ENCODE peak calls at places on chromosomes 4 and X, in four cellular contexts. D, H, Z and A are unnamed samples.

GRCh38 chr4:74942918-74943253 is 10.0 kb downstream of the PARM1 start:
- DNase-seq in Z (no peak), D (no peak), H (no peak), A (no peak)

GRCh38 chrX:3221643-3222042 is 124.8 kb downstream of the MXRA5 start:
- DNase-seq in H (no peak), D (no peak), Z (no peak), A (no peak)

GRCh38 chr4:108359130-108359709 is 190.5 kb upstream of the LEF1 start:
- DNase-seq in D (no peak), Z (no peak), H (no peak), A (no peak)

GRCh38 chrX:133384454-133384853 is 30.8 kb downstream of the GPC4 start:
- DNase-seq in D (no peak), Z (no peak), H (no peak), A (no peak)

GRCh38 chr4:52110171-52110570 is 59.1 kb downstream of the SPATA18 start:
- DNase-seq in Z (no peak), D (no peak), H (no peak), A (no peak)

GRCh38 chr4:39227906-39228305 is 45.6 kb downstream of the WDR19 start:
- DNase-seq in D (no peak), Z (no peak), H (no peak), A (no peak)

GRCh38 chrX:103918050-103918449 is 44.4 kb upstream of the TMSB15B start:
- DNase-seq in Z (no peak), D (peak), H (peak), A (no peak)

GRCh38 chr4:73620115-73620792 is at the start of gene RASSF6:
- DNase-seq in Z (no peak), D (peak), H (peak), A (peak)

GRCh38 chr4:25457053-25457715 is 80.1 kb downstream of the ANAPC4 start:
- DNase-seq in D (no peak), H (no peak), Z (peak), A (no peak)

GRCh38 chr4:177573487-177573886 is 131.2 kb upstream of the AGA start:
- DNase-seq in Z (peak), H (no peak), D (no peak), A (peak)

GRCh38 chrX:138897621-138898492 is 186.3 kb upstream of the FGF13 start:
- DNase-seq in Z (no peak), H (no peak), D (no peak), A (no peak)

DNA sequence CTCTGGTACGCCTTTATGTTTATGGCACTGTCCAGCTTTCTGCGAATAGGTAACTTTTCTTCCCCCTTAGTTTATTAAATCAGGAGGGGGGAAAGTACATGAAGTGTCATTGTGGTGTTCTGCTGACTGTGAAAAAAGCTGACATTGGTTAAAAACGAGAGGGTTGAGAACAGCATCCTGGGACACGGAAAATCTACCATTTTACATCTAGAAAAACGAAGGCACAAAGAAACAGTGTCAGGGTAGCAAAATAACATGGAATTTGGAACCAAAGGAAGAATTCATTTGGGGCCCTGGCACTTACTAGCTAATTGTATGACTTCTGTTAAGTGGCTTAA is 1.2 kb upstream of the AMOT start:
- DNase-seq in D (no peak), H (no peak), Z (no peak), A (no peak)
- H3K4me3 ChIP-seq in D (peak), H (peak), Z (peak), A (peak)

DNA sequence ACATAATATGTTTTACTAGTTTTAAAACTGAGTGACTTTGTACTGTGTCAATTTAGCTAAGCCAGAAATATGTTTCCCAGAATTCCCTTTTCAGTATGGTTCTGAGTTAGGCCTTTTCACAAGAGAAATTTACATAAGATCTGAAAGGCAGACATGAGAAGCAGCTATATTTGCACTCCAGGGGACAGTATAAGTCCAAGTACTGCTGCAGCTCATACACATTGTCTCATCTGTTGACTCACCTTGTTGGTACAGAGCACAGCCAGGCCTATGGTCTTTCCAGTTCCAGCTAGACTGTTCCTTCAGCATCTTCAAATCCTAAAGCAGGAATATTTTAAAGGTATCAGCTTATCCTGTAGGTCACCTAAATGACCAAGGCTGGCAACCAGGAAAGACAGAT is 53.5 kb downstream of the BMP3 start:
- DNase-seq in Z (no peak), H (no peak), D (no peak), A (peak)
- TF ChIP-seq CTCF in Z (peak), H (no peak), D (no peak), A (peak)

GRCh38 chr4:140047781-140048180 is 106.2 kb downstream of the MAML3 start:
- DNase-seq in H (no peak), Z (no peak), D (peak), A (no peak)

GRCh38 chr4:140048419-140049022 is 105.5 kb downstream of the MAML3 start:
- DNase-seq in Z (no peak), D (no peak), H (no peak), A (no peak)

GRCh38 chr4:140047017-140047640 is 106.9 kb downstream of the MAML3 start:
- DNase-seq in H (peak), Z (no peak), D (peak), A (no peak)

GRCh38 chr4:140049924-140050681 is 103.9 kb downstream of the MAML3 start:
- DNase-seq in Z (no peak), H (no peak), D (peak), A (no peak)

DNA sequence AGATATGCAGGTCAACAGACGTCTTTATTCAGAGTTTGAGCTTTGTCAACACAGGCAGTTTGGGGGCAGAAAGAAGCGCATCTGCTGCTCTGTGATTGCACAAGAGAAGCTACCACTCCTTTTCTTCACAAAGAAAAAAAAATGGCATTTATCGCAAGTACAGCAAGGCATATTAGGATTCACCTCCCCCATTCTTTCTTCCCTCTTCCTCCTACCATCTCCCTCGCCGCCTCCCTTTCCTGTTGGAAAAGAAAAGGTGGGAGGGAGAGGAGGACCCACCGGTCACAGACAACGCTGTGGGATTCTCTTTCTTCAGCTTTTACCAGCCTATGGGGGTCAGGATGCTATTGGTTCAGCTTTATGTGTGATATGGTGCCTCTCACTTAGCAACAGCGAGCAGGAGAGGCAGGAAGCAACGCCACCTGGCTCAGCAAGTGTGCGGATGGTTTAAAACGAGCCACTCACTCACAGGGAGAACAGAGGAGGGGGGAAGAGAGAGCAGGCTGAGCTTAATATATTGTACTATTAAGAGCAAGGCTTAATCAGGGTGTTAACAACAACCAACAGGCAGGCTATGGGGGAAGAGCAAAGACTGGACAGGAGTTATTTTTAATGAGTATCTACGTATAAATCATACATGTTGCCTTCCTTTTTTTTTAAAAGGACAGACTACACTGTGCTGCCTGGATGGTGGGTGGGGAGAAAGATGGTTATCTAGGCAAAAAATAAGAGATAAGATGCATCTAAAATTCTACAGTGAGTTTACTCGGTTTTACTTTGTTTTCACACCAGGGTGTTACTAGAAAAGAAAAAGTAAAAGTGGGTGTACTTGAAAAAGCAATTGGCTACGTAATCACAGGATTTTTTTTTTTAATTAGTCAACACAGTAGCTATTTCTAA is 104.7 kb downstream of the MAML3 start:
- DNase-seq in H (peak), Z (peak), D (peak), A (no peak)
- H3K4me3 ChIP-seq in H (peak), Z (peak), D (peak), A (peak)

GRCh38 chrX:38656350-38656915 is 95.1 kb downstream of the TSPAN7 start:
- DNase-seq in H (no peak), Z (no peak), D (no peak), A (no peak)

GRCh38 chrX:38657562-38657961 is 96.2 kb downstream of the TSPAN7 start:
- DNase-seq in H (no peak), Z (no peak), D (no peak), A (no peak)

GRCh38 chrX:38651625-38652601 is 90.6 kb downstream of the TSPAN7 start:
- DNase-seq in Z (no peak), D (no peak), H (no peak), A (no peak)

GRCh38 chrX:38652934-38653442 is 91.6 kb downstream of the TSPAN7 start:
- DNase-seq in Z (no peak), H (no peak), D (no peak), A (no peak)

DNA sequence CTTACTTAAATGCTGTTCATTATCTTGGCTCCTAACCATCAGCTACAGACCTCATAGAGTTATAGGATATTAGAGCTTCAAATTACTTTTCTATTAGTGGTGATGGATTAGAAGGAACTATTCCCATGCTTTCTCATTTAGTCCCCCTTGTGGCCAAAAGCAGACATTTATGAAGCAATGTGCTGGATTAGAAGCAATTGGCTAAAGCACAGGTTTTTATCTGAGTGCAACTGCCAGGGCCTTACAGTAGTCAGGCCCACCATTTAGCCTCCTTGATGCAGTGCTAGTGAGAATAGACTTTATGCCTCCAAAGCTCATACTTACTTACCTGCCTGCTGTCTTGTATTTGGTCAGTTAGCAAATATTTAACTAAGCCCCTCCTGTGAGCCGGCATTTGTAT is 93.0 kb downstream of the TSPAN7 start:
- DNase-seq in D (peak), H (no peak), Z (no peak), A (no peak)
- TF ChIP-seq CTCF in D (peak), H (peak), Z (peak), A (peak)

GRCh38 chr4:945274-946102 is 13.2 kb downstream of the TMEM175 start:
- DNase-seq in Z (no peak), H (no peak), D (no peak), A (no peak)
- H3K4me3 ChIP-seq in Z (no peak), H (no peak), D (no peak), A (no peak)

DNA sequence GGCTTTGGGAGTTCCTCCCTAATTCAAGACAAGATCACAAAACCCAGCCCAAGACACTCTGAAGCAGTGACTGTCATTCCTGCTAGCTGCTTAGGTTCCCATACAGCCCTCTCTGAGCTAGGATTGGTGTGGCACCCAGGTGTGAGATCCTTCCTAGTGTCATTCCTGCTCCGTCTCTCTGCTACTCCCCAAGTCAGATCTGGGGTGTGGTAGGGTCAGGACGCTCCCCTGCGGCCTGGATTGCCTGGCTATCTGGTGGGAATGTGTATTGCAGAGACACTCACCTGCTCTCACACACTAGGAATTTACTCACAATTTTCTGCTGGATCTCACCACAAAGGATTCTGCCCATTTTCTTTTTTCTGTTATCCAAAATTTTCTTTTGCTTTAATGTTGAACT is 560.8 kb upstream of the ATOH1 start:
- DNase-seq in D (peak), H (no peak), Z (no peak), A (no peak)
- TF ChIP-seq CTCF in D (no peak), H (no peak), Z (no peak), A (no peak)

GRCh38 chr4:795726-796119 is 30.2 kb downstream of the CPLX1 start:
- DNase-seq in H (no peak), D (no peak), Z (no peak), A (no peak)
- H3K4me3 ChIP-seq in H (no peak), D (peak), Z (no peak), A (no peak)

GRCh38 chr4:129614581-129614980 is 518.6 kb downstream of the C4orf33 start:
- DNase-seq in H (no peak), D (no peak), Z (no peak), A (no peak)
- TF ChIP-seq CTCF in H (no peak), D (no peak), Z (no peak), A (no peak)

DNA sequence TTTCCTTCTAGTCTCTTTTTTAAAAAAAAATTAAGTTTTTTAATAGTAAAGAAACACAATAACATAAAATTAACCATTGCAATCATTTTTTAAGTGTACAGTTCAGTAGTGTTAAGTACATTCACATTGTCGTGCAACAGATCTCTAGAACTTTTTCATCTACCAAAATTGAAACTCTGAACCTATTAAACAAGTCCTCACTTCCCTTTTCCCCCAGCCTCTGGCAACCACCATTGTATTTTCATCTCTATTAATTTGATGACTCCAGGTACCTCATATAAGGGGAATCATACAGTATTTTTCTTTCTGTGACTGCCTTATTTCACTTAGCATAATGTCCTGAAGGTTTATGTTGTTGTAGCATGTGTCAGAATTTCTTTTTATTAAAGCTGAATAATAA is 31.8 kb downstream of the MSL3 start:
- DNase-seq in H (no peak), D (no peak), Z (no peak), A (no peak)
- H3K4me3 ChIP-seq in H (no peak), D (no peak), Z (no peak), A (no peak)